ENCODE peak calls at places on chromosomes 1 and 21, in five cellular contexts. O, J, A, L and C are unnamed samples.

GRCh38 chr1:220925707-220926106 is 46.5 kb downstream of the HLX start:
- DNase-seq in A (no peak), O (no peak), J (no peak), L (no peak), C (no peak)

GRCh38 chr21:43972850-43973633 is 39.1 kb upstream of the TRAPPC10 start:
- DNase-seq in A (no peak), O (peak; percentile 34), L (no peak), J (no peak), C (no peak)

GRCh38 chr1:173420330-173420806 is 56.8 kb upstream of the PRDX6 start:
- DNase-seq in A (peak; percentile 50), J (peak; percentile 56), O (peak; percentile 46), L (no peak), C (no peak)

GRCh38 chr1:244989813-244990212 is 125.5 kb upstream of the HNRNPU start:
- DNase-seq in L (no peak), O (no peak), A (peak; percentile 41), J (no peak), C (peak; percentile 9)

GRCh38 chr1:228012555-228012954 is 5.8 kb downstream of the WNT3A start:
- DNase-seq in L (peak; percentile 31), J (no peak), O (no peak), A (no peak), C (no peak)

GRCh38 chr21:45532826-45533730 is 9.2 kb downstream of the SLC19A1 start:
- DNase-seq in J (peak; percentile 15), O (peak; percentile 68), L (peak; percentile 62), A (no peak), C (no peak)

GRCh38 chr1:155093938-155094621 is 15.4 kb downstream of the EFNA3 start:
- DNase-seq in O (no peak), J (no peak), A (peak; percentile 38), L (no peak), C (no peak)

GRCh38 chr1:176382163-176382562 is 80.8 kb upstream of the PAPPA2 start:
- DNase-seq in J (no peak), O (no peak), L (no peak), A (no peak), C (no peak)

GRCh38 chr21:34260598-34260997 is 103.2 kb upstream of the KCNE2 start:
- DNase-seq in L (no peak), O (no peak), J (no peak), A (no peak), C (no peak)
- H3K4me3 ChIP-seq in L (no peak overlapping the region), O (no peak overlapping the region), J (no peak overlapping the region), A (no peak overlapping the region), C (no peak overlapping the region)

DNA sequence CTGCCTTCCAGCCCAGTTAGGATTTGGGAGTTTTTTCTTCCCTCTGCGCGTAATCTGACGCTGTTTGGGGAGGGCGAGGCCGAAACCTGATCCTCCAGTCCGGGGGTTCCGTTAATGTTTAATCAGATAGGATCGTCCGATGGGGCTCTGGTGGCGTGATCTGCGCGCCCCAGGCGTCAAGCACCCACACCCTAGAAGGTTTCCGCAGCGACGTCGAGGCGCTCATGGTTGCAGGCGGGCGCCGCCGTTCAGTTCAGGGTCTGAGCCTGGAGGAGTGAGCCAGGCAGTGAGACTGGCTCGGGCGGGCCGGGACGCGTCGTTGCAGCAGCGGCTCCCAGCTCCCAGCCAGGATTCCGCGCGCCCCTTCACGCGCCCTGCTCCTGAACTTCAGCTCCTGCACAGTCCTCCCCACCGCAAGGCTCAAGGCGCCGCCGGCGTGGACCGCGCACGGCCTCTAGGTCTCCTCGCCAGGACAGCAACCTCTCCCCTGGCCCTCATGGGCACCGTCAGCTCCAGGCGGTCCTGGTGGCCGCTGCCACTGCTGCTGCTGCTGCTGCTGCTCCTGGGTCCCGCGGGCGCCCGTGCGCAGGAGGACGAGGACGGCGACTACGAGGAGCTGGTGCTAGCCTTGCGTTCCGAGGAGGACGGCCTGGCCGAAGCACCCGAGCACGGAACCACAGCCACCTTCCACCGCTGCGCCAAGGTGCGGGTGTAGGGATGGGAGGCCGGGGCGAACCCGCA is at the start of gene PCSK9:
- DNase-seq in J (no peak), O (no peak), L (peak; percentile 58), A (peak; percentile 38), C (no peak)
- TF ChIP-seq CTCF in J (no peak), O (no peak), L (no peak), A (no peak), C (no peak)

GRCh38 chr1:17544951-17545350 is 5.5 kb downstream of the ARHGEF10L start:
- DNase-seq in J (no peak), A (no peak), L (no peak), O (no peak), C (no peak)
- H3K27me3 ChIP-seq in J (no peaks in the 10 kb centered on the region), A (no peaks in the 10 kb centered on the region), L (no peaks in the 10 kb centered on the region), O (no peaks in the 10 kb centered on the region), C (no peaks in the 10 kb centered on the region)

GRCh38 chr1:54486864-54487263 is 61.2 kb upstream of the ACOT11 start:
- DNase-seq in J (no peak), A (no peak), O (no peak), L (no peak), C (no peak)
- H3K4me3 ChIP-seq in J (no peak overlapping the region), A (no peak overlapping the region), O (no peak overlapping the region), L (no peak overlapping the region), C (no peak overlapping the region)

GRCh38 chr1:17572264-17572985 is 32.9 kb downstream of the ARHGEF10L start:
- DNase-seq in A (no peak), J (no peak), L (no peak), O (no peak), C (no peak)
- TF ChIP-seq CTCF in A (no peak), J (no peak), L (no peak), O (no peak), C (no peak)

GRCh38 chr1:232249834-232250233 is 380.1 kb downstream of the SIPA1L2 start:
- DNase-seq in A (no peak), O (no peak), L (no peak), J (no peak), C (no peak)
- H3K27me3 ChIP-seq in A (no peaks in the 10 kb centered on the region), O (no peaks in the 10 kb centered on the region), L (no peaks in the 10 kb centered on the region), J (no peaks in the 10 kb centered on the region), C (no peaks in the 10 kb centered on the region)

DNA sequence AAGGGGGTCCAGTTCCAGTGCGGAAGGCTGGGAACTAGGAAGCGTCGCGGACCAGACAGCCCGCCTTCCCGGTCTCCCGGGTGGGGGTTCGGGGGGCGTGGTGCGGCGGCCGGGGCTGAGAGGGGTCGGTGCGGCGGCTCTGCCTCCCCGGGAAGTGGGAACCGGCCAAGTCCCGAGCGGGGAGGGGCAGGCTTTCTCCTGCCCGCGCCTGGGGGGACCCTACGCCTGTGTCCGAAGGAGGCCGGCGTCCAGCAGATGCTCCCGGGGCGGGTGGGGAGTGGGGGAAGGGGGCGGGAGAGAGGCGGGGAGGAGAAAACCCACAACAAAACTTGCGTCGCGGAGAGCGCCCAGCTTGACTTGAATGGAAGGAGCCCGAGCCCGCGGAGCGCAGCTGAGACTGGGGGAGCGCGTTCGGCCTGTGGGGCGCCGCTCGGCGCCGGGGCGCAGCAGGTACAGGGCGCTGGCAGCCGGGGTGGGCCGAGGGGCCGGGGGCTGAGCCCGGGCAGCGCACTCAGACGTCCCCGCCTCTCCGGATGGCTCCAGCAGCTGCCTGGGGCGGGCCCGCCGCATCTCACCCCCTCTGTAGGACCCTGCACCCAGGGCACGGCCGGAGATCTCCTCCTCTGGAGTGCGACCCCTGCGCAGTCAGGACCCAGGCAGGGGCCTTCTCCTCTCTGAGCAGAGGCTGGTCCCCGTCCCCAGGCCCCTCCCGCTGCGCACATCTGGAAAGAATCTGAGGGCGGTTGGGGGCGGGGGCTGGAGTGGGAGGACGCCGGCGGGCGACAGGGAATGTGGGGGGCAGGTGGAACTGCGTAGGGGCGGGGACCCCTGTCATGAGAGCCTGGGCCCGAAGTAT is at the start of gene PODN:
- DNase-seq in O (no peak), L (peak; percentile 77), J (peak; percentile 47), A (no peak), C (no peak)
- H3K4me3 ChIP-seq in O (peak within 1 kb of the TSS; percentile 79), L (peak within 1 kb of the TSS; percentile 64), J (peak within 1 kb of the TSS; percentile 57), A (peak within 1 kb of the TSS; percentile 52), C (peak within 1 kb of the TSS; percentile 78)

GRCh38 chr1:47709302-47710074 is 271.6 kb downstream of the FOXD2 start:
- DNase-seq in O (no peak), J (no peak), L (no peak), A (no peak), C (no peak)
- TF ChIP-seq CTCF in O (no peak), J (peak; percentile 13), L (peak; percentile 54), A (no peak), C (peak; percentile 46)

GRCh38 chr1:116984406-116985160 is 17.0 kb upstream of the CD101 start:
- DNase-seq in O (no peak), L (no peak), A (no peak), J (no peak), C (no peak)
- H3K27me3 ChIP-seq in O (no peaks in the 10 kb centered on the region), L (no peaks in the 10 kb centered on the region), A (no peaks in the 10 kb centered on the region), J (no peaks in the 10 kb centered on the region), C (no peaks in the 10 kb centered on the region)